ENCODE peak calls at places on chromosome 17, in four cellular contexts. Z, D, J and R are unnamed samples.

GRCh38 chr17:4420692-4421131 is 13.0 kb upstream of the SPNS3 start:
- DNase-seq in Z (peak), D (peak), J (peak), R (peak)

GRCh38 chr17:40363480-40363838 is 1.1 kb downstream of the GJD3 start:
- DNase-seq in J (no peak), D (no peak), Z (no peak), R (peak)

GRCh38 chr17:32907583-32907982 is 20.4 kb upstream of the TMEM98 start:
- DNase-seq in D (peak), Z (no peak), J (no peak), R (no peak)

GRCh38 chr17:2011421-2012371 is 13.4 kb downstream of the RTN4RL1 start:
- DNase-seq in Z (no peak), D (no peak), J (no peak), R (peak)

GRCh38 chr17:64275016-64275415 is 12.0 kb upstream of the TEX2 start:
- DNase-seq in D (no peak), Z (no peak), J (no peak), R (no peak)

GRCh38 chr17:11144358-11145233 is 96.4 kb upstream of the SHISA6 start:
- DNase-seq in Z (no peak), D (peak), J (no peak), R (peak)

GRCh38 chr17:78745407-78746088 is 36.5 kb downstream of the CYTH1 start:
- DNase-seq in J (peak), Z (no peak), D (no peak), R (no peak)

GRCh38 chr17:82267575-82268379 is 5.7 kb downstream of the CSNK1D start:
- DNase-seq in Z (peak), D (peak), J (peak), R (peak)

GRCh38 chr17:75024686-75025397 is 12.4 kb downstream of the MRPL58 start:
- DNase-seq in Z (no peak), J (no peak), D (no peak), R (no peak)

GRCh38 chr17:81535480-81536298 is 7.5 kb downstream of the FSCN2 start:
- DNase-seq in Z (no peak), D (no peak), J (no peak), R (no peak)

GRCh38 chr17:78128616-78129384 is at the start of gene TMC6:
- DNase-seq in J (no peak), Z (no peak), D (no peak), R (peak)

GRCh38 chr17:20121359-20122235 is 112.4 kb downstream of the SPECC1 start:
- DNase-seq in Z (peak), J (peak), D (peak), R (peak)

GRCh38 chr17:50603340-50603739 is 31.3 kb upstream of the ABCC3 start:
- DNase-seq in Z (no peak), D (no peak), J (no peak), R (no peak)

GRCh38 chr17:11932337-11932898 is 64.9 kb downstream of the ZNF18 start:
- DNase-seq in Z (no peak), J (no peak), D (no peak), R (no peak)

GRCh38 chr17:57601328-57601727 is 143.8 kb downstream of the CCDC182 start:
- DNase-seq in D (no peak), J (no peak), Z (no peak), R (peak)

GRCh38 chr17:77286641-77287431 is 146.1 kb downstream of the SEC14L1 start:
- DNase-seq in D (peak), J (no peak), Z (no peak), R (peak)

GRCh38 chr17:8859804-8860430 is 7.6 kb downstream of the PIK3R6 start:
- DNase-seq in J (no peak), D (no peak), Z (no peak), R (no peak)

GRCh38 chr17:56793947-56794346 is 39.8 kb downstream of the C17orf67 start:
- DNase-seq in D (no peak), J (no peak), Z (no peak), R (no peak)

GRCh38 chr17:80605326-80606066 is 60.9 kb downstream of the RPTOR start:
- DNase-seq in Z (no peak), J (no peak), D (peak), R (no peak)

GRCh38 chr17:81387235-81388060 is 7.8 kb upstream of the BAHCC1 start:
- DNase-seq in J (peak), Z (no peak), D (no peak), R (peak)

GRCh38 chr17:80991645-80992076 is at the start of gene CHMP6:
- DNase-seq in D (peak), Z (peak), J (peak), R (peak)

GRCh38 chr17:76411247-76411646 is 26.8 kb downstream of the SPHK1 start:
- DNase-seq in J (no peak), D (no peak), Z (no peak), R (no peak)

GRCh38 chr17:60562421-60562820 is 36.4 kb upstream of the APPBP2 start:
- DNase-seq in D (peak), J (no peak), Z (no peak), R (no peak)

GRCh38 chr17:64920419-64921172 is 1.3 kb upstream of the LRRC37A3 start:
- DNase-seq in D (peak), J (no peak), Z (no peak), R (no peak)

GRCh38 chr17:58666858-58667267 is 25.0 kb downstream of the TEX14 start:
- DNase-seq in Z (peak), D (peak), J (peak), R (peak)

GRCh38 chr17:42674755-42675347 is 1.9 kb downstream of the PLEKHH3 start:
- DNase-seq in J (no peak), Z (no peak), D (no peak), R (peak)

GRCh38 chr17:66087073-66087472 is 104.9 kb downstream of the CEP112 start:
- DNase-seq in D (no peak), Z (no peak), J (no peak), R (no peak)

GRCh38 chr17:40348562-40349476 is 15.7 kb downstream of the GJD3 start:
- DNase-seq in Z (peak), D (no peak), J (no peak), R (peak)

GRCh38 chr17:77479372-77479781 is 338.6 kb downstream of the SEC14L1 start:
- DNase-seq in J (no peak), Z (no peak), D (no peak), R (no peak)

GRCh38 chr17:59762022-59762825 is 54.8 kb downstream of the VMP1 start:
- DNase-seq in D (peak), Z (no peak), J (no peak), R (no peak)

GRCh38 chr17:58335779-58336455 is 7.3 kb upstream of the TSPOAP1 start:
- DNase-seq in D (peak), J (no peak), Z (no peak), R (no peak)

GRCh38 chr17:32739722-32740121 is 137.2 kb downstream of the MYO1D start:
- DNase-seq in J (no peak), D (no peak), Z (no peak), R (no peak)

GRCh38 chr17:40297511-40297910 is 9.8 kb downstream of the CDC6 start:
- DNase-seq in Z (no peak), D (no peak), J (no peak), R (no peak)

GRCh38 chr17:59406808-59407381 is 75.4 kb downstream of the YPEL2 start:
- DNase-seq in D (peak), Z (no peak), J (no peak), R (no peak)

GRCh38 chr17:31653710-31654109 is 205.3 kb downstream of the COPRS start:
- DNase-seq in D (no peak), Z (no peak), J (no peak), R (no peak)

GRCh38 chr17:82330322-82331239 is 3.0 kb downstream of the SECTM1 start:
- DNase-seq in J (no peak), D (peak), Z (no peak), R (peak)

GRCh38 chr17:7846765-7847661 is 7.9 kb upstream of the TMEM88 start:
- DNase-seq in Z (no peak), J (peak), D (no peak), R (peak)

GRCh38 chr17:40870136-40870535 is 3.1 kb upstream of the KRT12 start:
- DNase-seq in Z (no peak), D (no peak), J (no peak), R (no peak)